ENCODE peak calls at places on chromosome 14, in five cellular contexts. T, V, H, B and X are unnamed samples.

GRCh38 chr14:25136811-25137210 is 86.9 kb upstream of the STXBP6 start:
- DNase-seq in T (no peak), V (no peak), H (no peak), B (no peak), X (no peak)

GRCh38 chr14:93970589-93970966 is 5.8 kb downstream of the ASB2 start:
- DNase-seq in T (no peak), V (no peak), H (peak; percentile 46), B (no peak), X (peak; percentile 80)

GRCh38 chr14:39491134-39491541 is 58.9 kb upstream of the FBXO33 start:
- DNase-seq in T (no peak), V (peak; percentile 33), H (peak; percentile 75), B (peak; percentile 18), X (no peak)

GRCh38 chr14:101103321-101103901 is 199.9 kb upstream of the RTL1 start:
- DNase-seq in T (no peak), V (no peak), H (no peak), B (no peak), X (no peak)

GRCh38 chr14:94570002-94570400 is 8.8 kb downstream of the SERPINA4 start:
- DNase-seq in T (no peak), V (no peak), H (no peak), B (no peak), X (no peak)

GRCh38 chr14:75289840-75290388 is 11.3 kb downstream of the FOS start:
- DNase-seq in T (no peak), V (no peak), H (no peak), B (no peak), X (no peak)

GRCh38 chr14:61489932-61490331 is 168.6 kb downstream of the PRKCH start:
- DNase-seq in T (no peak), V (peak; percentile 41), H (no peak), B (no peak), X (no peak)

GRCh38 chr14:56585461-56586084 is 6.0 kb downstream of the TMEM260 start:
- DNase-seq in T (no peak), V (peak; percentile 44), H (no peak), B (peak; percentile 26), X (no peak)

GRCh38 chr14:86321151-86321550 is 791.2 kb downstream of the FLRT2 start:
- DNase-seq in T (no peak), V (no peak), H (no peak), B (no peak), X (no peak)

GRCh38 chr14:106843951-106844483 is 1317.6 kb downstream of the TMEM121 start:
- DNase-seq in T (no peak), V (no peak), H (no peak), B (no peak), X (peak; percentile 40)

GRCh38 chr14:29236848-29237247 is 470.3 kb downstream of the FOXG1 start:
- DNase-seq in T (no peak), V (peak; percentile 89), H (no peak), B (peak; percentile 87), X (no peak)

GRCh38 chr14:85531141-85531593 is 1.2 kb downstream of the FLRT2 start:
- DNase-seq in T (no peak), V (peak; percentile 70), H (peak; percentile 81), B (peak; percentile 64), X (no peak)

GRCh38 chr14:56998728-56999127 is 188.4 kb upstream of the OTX2 start:
- DNase-seq in T (no peak), V (no peak), H (peak; percentile 69), B (no peak), X (no peak)

GRCh38 chr14:104787736-104788532 is 7.6 kb downstream of the AKT1 start:
- DNase-seq in T (no peak), V (no peak), H (no peak), B (no peak), X (no peak)

GRCh38 chr14:71438684-71439083 is 493.5 kb upstream of the RGS6 start:
- DNase-seq in T (no peak), V (peak; percentile 81), H (no peak), B (peak; percentile 74), X (no peak)

GRCh38 chr14:75208843-75209242 is 32.4 kb upstream of the TMED10 start:
- DNase-seq in T (no peak), V (no peak), H (no peak), B (no peak), X (no peak)

GRCh38 chr14:56127156-56127555 is 8.9 kb downstream of the PELI2 start:
- DNase-seq in T (no peak), V (no peak), H (no peak), B (no peak), X (no peak)

GRCh38 chr14:105602799-105603763 is 76.7 kb downstream of the TMEM121 start:
- DNase-seq in T (no peak), V (no peak), H (no peak), B (no peak), X (no peak)

GRCh38 chr14:89060191-89060590 is 235.7 kb downstream of the TTC8 start:
- DNase-seq in T (no peak), V (peak; percentile 5), H (no peak), B (no peak), X (no peak)

GRCh38 chr14:105045710-105046326 is 19.4 kb downstream of the GPR132 start:
- DNase-seq in T (peak; percentile 96), V (peak; percentile 62), H (peak; percentile 95), B (no peak), X (peak; percentile 96)

GRCh38 chr14:91830777-91831176 is 36.6 kb downstream of the TC2N start:
- DNase-seq in T (no peak), V (no peak), H (peak; percentile 85), B (no peak), X (peak; percentile 31)

GRCh38 chr14:96383445-96383844 is 8.5 kb upstream of the AK7 start:
- DNase-seq in T (no peak), V (no peak), H (no peak), B (no peak), X (no peak)

GRCh38 chr14:100454437-100454836 is 131.3 kb downstream of the SLC25A47 start:
- DNase-seq in T (no peak), V (no peak), H (no peak), B (no peak), X (no peak)

GRCh38 chr14:84482256-84483071 is 1047.5 kb upstream of the FLRT2 start:
- DNase-seq in T (no peak), V (peak; percentile 83), H (no peak), B (peak; percentile 77), X (no peak)

GRCh38 chr14:95222151-95222631 is 64.9 kb upstream of the DICER1 start:
- DNase-seq in T (no peak), V (peak; percentile 82), H (peak; percentile 45), B (peak; percentile 77), X (no peak)

GRCh38 chr14:104096751-104097700 is 11.5 kb downstream of the ASPG start:
- DNase-seq in T (no peak), V (no peak), H (peak; percentile 41), B (no peak), X (no peak)

GRCh38 chr14:65077318-65077717 is 25.0 kb downstream of the MAX start:
- DNase-seq in T (no peak), V (no peak), H (peak; percentile 44), B (no peak), X (no peak)

GRCh38 chr14:59377485-59377884 is 87.7 kb downstream of the GPR135 start:
- DNase-seq in T (no peak), V (no peak), H (no peak), B (no peak), X (no peak)

GRCh38 chr14:42715316-42715715 is 1108.6 kb downstream of the LRFN5 start:
- DNase-seq in T (no peak), V (peak; percentile 19), H (no peak), B (peak; percentile 1), X (no peak)

GRCh38 chr14:105398726-105399440 is 545 bp downstream of the TEX22 start:
- DNase-seq in T (no peak), V (peak; percentile 45), H (peak; percentile 64), B (no peak), X (peak; percentile 53)

GRCh38 chr14:58584383-58584782 is 53.4 kb upstream of the DACT1 start:
- DNase-seq in T (no peak), V (peak; percentile 39), H (no peak), B (peak; percentile 26), X (no peak)

DNA sequence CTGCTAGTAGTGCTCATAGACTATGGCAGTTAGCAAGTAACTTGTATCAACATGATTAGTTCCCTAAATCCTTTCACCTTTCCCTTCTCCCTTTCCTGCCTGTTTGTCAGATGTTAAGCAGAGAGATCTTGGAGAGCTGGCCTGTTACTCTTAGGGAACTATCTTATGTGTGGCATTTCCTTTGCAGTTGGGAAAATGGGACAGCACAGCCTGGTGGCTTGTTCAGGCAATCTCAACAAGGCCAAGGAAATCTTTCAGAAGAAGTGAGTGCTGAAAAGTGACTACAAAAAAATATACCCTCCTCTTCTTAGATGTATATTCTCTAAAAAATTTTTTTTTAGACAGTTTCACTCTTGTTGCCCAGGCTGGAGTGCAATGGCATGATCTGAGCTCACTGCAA is 7.4 kb downstream of the PARP2 start:
- DNase-seq in T (no peak), V (no peak), H (no peak), B (no peak), X (no peak)
- TF ChIP-seq CTCF in T (no peak), V (peak; percentile 35), H (peak; percentile 1), B (peak; percentile 4), X (no peak)

DNA sequence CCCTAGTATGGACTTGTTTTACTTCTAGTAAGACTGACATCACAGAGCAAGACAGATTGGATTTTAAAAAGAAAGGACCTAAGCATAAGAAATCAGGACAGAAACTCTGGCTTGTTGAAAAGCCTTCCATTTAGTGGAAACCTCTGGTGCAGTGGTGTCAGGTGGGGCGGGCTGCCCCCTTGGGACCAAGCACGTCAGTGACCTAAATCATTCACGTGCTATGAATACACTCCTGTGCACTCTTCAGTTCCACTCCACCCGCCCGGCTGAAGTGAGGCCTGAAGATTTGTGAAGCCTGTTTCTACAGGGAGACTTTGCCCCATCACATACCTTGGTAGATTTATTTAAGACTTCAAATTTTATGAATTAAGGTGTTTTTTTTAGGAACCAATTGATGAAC is 58.2 kb upstream of the STRN3 start:
- DNase-seq in T (peak; percentile 50), V (no peak), H (peak; percentile 24), B (no peak), X (no peak)
- TF ChIP-seq CTCF in T (peak; percentile 10), V (no peak), H (peak; percentile 53), B (no peak), X (no peak)

DNA sequence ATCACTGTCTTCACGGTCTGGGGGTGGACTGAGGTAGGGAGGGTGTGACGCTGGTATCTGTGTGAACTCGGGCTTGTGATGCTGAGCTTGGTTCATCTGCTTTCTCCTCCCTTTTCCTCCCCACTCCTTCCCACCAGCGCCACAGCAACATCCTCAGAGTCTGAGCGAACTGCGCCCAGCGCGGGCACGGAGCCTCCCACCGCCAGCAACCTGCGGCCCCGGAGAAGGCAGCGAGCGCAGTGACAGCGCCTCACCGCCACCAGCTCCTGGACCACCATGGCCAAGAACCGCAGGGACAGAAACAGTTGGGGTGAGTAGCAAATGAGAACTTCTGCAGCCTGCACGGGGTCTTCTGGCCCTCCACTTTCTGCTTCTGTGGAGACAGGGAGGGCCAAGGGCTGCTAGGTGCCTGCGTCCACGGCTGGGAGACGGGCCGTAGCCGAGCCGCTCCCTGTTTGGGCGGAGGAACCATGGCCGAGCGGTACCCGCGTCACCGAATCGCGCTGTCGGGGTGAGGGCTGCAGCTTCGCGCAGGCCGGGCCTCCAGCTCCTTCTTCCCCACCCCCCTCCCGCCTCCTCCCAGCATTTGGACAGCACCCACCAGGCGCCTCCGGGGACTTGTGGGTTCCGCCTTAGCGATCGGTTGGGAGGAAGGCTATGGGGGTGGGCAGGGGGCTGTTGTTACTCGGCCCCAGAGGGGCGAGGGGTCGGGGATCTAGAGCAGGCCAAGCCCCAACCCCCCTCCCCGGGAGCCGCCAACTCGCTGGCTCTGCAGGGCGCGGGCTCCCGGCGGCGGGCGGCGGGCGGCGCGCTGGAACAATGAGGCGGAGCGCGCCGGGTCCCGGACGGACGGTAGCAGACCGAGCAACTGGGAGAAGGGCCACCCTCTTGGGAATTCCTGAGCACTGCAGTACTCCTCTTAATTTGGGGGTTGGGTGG is at the start of gene ATL1:
- DNase-seq in T (peak; percentile 67), V (peak; percentile 81), H (peak; percentile 90), B (peak; percentile 72), X (peak; percentile 65)
- TF ChIP-seq CTCF in T (no peak), V (no peak), H (peak; percentile 4), B (no peak), X (no peak)

GRCh38 chr14:68408680-68409079 is 384.2 kb downstream of the ZFP36L1 start:
- DNase-seq in T (no peak), V (peak; percentile 22), H (no peak), B (no peak), X (peak; percentile 27)
- TF ChIP-seq CTCF in T (peak; percentile 41), V (no peak), H (peak; percentile 63), B (no peak), X (no peak)